ENCODE peak calls at places on chromosome 22, in six cellular contexts. F, P, O, H, Z and W are unnamed samples.

GRCh38 chr22:24325105-24325757 is 54.6 kb downstream of the SPECC1L start:
- DNase-seq in O (no peak), P (peak), Z (peak), H (peak), F (peak), W (peak)

GRCh38 chr22:23245045-23245798 is 64.9 kb downstream of the BCR start:
- DNase-seq in F (no peak), H (peak), P (no peak), O (no peak), Z (no peak), W (no peak)

GRCh38 chr22:46593996-46594946 is 25.9 kb upstream of the GRAMD4 start:
- DNase-seq in F (no peak), P (no peak), O (no peak), H (no peak), Z (no peak), W (no peak)

GRCh38 chr22:46910624-46911023 is 148.2 kb downstream of the TBC1D22A start:
- DNase-seq in Z (no peak), F (no peak), P (no peak), O (no peak), H (no peak), W (no peak)

GRCh38 chr22:22110548-22111266 is 128.1 kb upstream of the TOP3B start:
- DNase-seq in Z (no peak), P (peak), H (peak), F (peak), O (no peak), W (peak)

GRCh38 chr22:46515208-46516111 is 22.0 kb downstream of the CELSR1 start:
- DNase-seq in Z (no peak), F (no peak), H (no peak), O (no peak), P (no peak), W (peak)

GRCh38 chr22:28710112-28710888 is 30.7 kb upstream of the TTC28 start:
- DNase-seq in P (no peak), Z (peak), F (peak), H (no peak), O (no peak), W (peak)

GRCh38 chr22:32628626-32629587 is 154.3 kb downstream of the FBXO7 start:
- DNase-seq in Z (peak), F (no peak), P (no peak), O (no peak), H (no peak), W (no peak)

GRCh38 chr22:46969491-46969890 is 207.0 kb downstream of the TBC1D22A start:
- DNase-seq in O (no peak), H (no peak), P (peak), Z (no peak), F (no peak), W (no peak)

GRCh38 chr22:35400335-35400680 is 368 bp downstream of the MCM5 start:
- DNase-seq in F (no peak), Z (no peak), O (no peak), H (no peak), P (no peak), W (no peak)

GRCh38 chr22:25067851-25068421 is 115.4 kb downstream of the KIAA1671 start:
- DNase-seq in F (no peak), P (no peak), H (no peak), Z (no peak), O (no peak), W (peak)

GRCh38 chr22:29539105-29539504 is 14.5 kb downstream of the THOC5 start:
- DNase-seq in Z (no peak), O (no peak), P (no peak), F (no peak), H (no peak), W (no peak)

GRCh38 chr22:35628732-35629131 is 11.6 kb upstream of the MB start:
- DNase-seq in H (no peak), Z (no peak), P (no peak), F (no peak), O (no peak), W (no peak)

GRCh38 chr22:36180038-36180880 is 19.7 kb upstream of the APOL3 start:
- DNase-seq in P (no peak), H (peak), F (peak), Z (peak), O (peak), W (peak)

GRCh38 chr22:48278620-48279464 is 1516.4 kb downstream of the TBC1D22A start:
- DNase-seq in H (no peak), O (no peak), P (no peak), F (no peak), Z (no peak), W (no peak)

GRCh38 chr22:26642465-26643367 is 14.7 kb upstream of the MIAT start:
- DNase-seq in Z (no peak), P (no peak), O (no peak), H (peak), F (no peak), W (no peak)

GRCh38 chr22:24801906-24802504 is 4.0 kb upstream of the SGSM1 start:
- DNase-seq in O (no peak), F (no peak), H (no peak), Z (peak), P (no peak), W (no peak)

GRCh38 chr22:45484742-45485141 is 17.9 kb upstream of the FBLN1 start:
- DNase-seq in H (no peak), Z (no peak), F (no peak), O (no peak), P (no peak), W (no peak)

GRCh38 chr22:22075382-22076163 is 93.0 kb upstream of the TOP3B start:
- DNase-seq in F (no peak), Z (no peak), H (no peak), P (no peak), O (no peak), W (no peak)

GRCh38 chr22:42174062-42174461 is 43.5 kb upstream of the CYP2D6 start:
- DNase-seq in F (no peak), H (no peak), P (no peak), O (no peak), Z (no peak), W (no peak)

GRCh38 chr22:42171946-42172345 is 41.3 kb upstream of the CYP2D6 start:
- DNase-seq in F (no peak), Z (no peak), H (no peak), O (no peak), P (no peak), W (no peak)

GRCh38 chr22:42171417-42171816 is 40.8 kb upstream of the CYP2D6 start:
- DNase-seq in P (no peak), O (no peak), F (no peak), Z (no peak), H (no peak), W (no peak)

GRCh38 chr22:42173183-42173926 is 42.7 kb upstream of the CYP2D6 start:
- DNase-seq in F (no peak), H (no peak), Z (no peak), O (no peak), P (no peak), W (no peak)

GRCh38 chr22:42172385-42173172 is 42.0 kb upstream of the CYP2D6 start:
- DNase-seq in H (no peak), P (no peak), O (no peak), Z (peak), F (no peak), W (peak)
- TF ChIP-seq CHD2 in H (no peak), P (no peak), O (no peak), Z (no peak), F (no peak), W (no peak)

DNA sequence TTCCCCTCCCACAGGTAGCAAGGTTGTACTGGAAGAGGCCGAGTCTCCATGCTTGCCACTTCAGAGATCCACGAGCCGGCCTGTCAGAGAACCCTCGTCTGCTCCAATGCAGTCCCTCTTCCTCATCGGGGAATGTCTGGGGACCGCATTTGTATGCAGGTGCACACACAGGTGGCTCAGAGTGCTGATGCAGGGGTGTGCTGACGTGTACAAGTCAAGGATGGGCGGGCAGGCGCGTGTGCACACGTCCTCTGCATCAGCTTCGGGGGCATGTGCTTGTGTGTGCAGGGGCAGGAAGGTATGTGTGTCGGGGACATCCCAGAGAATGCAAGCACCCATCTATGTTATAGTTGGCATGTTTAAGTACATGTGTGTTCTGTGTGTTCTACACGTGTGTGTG is 49.4 kb downstream of the ELFN2 start:
- DNase-seq in O (no peak), F (no peak), H (no peak), Z (no peak), P (no peak), W (no peak)
- TF ChIP-seq CHD2 in O (no peak), F (no peak), H (no peak), Z (no peak), P (no peak), W (no peak)

GRCh38 chr22:17369553-17370035 is 334 bp downstream of the CECR2 start:
- DNase-seq in P (no peak), H (no peak), Z (no peak), O (no peak), F (no peak), W (peak)
- TF ChIP-seq CHD2 in P (no peak), H (no peak), Z (no peak), O (no peak), F (no peak), W (no peak)

DNA sequence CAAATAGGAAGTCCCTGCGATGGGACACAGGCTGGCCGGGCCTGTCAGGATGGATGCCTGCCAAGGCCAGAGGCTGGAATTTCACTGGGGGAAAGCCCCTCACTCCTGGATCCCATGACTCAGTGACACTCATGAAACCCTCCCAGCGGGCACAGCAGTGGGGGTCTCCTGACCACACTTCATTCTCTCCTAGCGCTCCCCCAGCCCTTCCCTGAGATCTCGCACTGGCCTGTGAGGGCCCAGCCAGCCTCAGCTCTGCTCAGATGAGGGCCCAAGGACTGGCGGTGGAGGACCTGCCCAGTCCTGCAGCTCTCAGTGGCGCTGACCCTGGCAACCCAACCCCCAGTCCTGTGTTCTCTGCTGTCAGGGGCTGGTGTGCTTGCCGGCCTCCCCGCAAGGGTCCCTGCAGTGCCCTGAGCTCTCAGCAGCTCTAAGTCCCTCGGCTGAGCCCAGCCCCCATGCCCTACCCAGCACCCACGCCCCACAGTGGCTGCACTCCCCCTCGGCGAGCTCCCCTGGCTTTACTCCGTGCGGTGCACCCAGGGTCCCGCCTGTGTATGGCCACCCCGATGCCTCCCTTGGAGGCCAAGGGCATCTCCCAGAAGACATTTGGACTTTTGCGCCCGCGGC is 72.3 kb upstream of the SHISAL1 start:
- DNase-seq in O (no peak), Z (no peak), P (no peak), H (no peak), F (no peak), W (no peak)
- TF ChIP-seq CHD2 in O (no peak), Z (no peak), P (no peak), H (no peak), F (no peak), W (no peak)

DNA sequence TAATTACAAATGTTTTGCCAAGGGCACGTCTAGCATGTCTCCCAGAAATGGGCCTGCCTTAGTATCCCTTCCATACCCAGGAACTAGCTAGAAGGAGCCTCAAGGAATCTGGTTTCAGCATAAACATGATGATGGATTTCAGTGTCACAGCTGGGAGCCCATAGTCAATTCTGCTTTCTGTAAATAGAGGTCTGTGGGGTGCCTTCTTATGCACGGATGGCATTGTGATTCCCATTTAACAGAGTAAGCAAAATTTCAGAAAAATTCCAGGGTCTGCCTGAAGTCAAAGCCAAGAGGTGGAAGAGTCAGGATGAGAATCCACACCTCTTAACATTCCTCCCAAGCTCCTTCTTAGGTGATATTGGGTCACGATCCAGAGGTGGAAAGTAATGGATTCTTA is 12.1 kb downstream of the DUSP18 start:
- DNase-seq in O (no peak), P (no peak), Z (no peak), F (no peak), H (no peak), W (no peak)
- TF ChIP-seq CHD2 in O (no peak), P (no peak), Z (no peak), F (no peak), H (no peak), W (no peak)

GRCh38 chr22:38973289-38974169 is 8.6 kb upstream of the APOBEC3B start:
- DNase-seq in Z (peak), F (peak), H (peak), O (peak), P (no peak), W (no peak)
- TF ChIP-seq CHD2 in Z (no peak), F (no peak), H (no peak), O (no peak), P (no peak), W (no peak)

GRCh38 chr22:34116126-34116525 is 195.8 kb upstream of the LARGE1 start:
- DNase-seq in H (no peak), Z (no peak), O (no peak), P (no peak), F (no peak), W (no peak)

GRCh38 chr22:34108168-34108567 is 187.9 kb upstream of the LARGE1 start:
- DNase-seq in H (no peak), P (no peak), O (no peak), Z (no peak), F (no peak), W (no peak)

GRCh38 chr22:34115722-34116121 is 195.4 kb upstream of the LARGE1 start:
- DNase-seq in O (no peak), P (no peak), H (no peak), F (no peak), Z (no peak), W (no peak)

GRCh38 chr22:34113381-34113780 is 193.1 kb upstream of the LARGE1 start:
- DNase-seq in P (no peak), H (no peak), O (no peak), Z (no peak), F (no peak), W (no peak)

GRCh38 chr22:34111210-34111824 is 191.0 kb upstream of the LARGE1 start:
- DNase-seq in F (peak), H (peak), Z (peak), P (no peak), O (no peak), W (peak)
- TF ChIP-seq CHD2 in F (no peak), H (no peak), Z (no peak), P (no peak), O (no peak), W (no peak)

GRCh38 chr22:19891350-19892248 is 36.9 kb upstream of the GNB1L start:
- DNase-seq in O (peak), F (no peak), P (no peak), Z (peak), H (peak), W (peak)
- TF ChIP-seq CHD2 in O (no peak), F (no peak), P (no peak), Z (no peak), H (peak), W (peak)